ENCODE peak calls at places on chromosomes 2 and 18, in seven cellular contexts. N is H9, Q is IMR-90, W is neuronal stem cell, A is mesenchymal stem cell, T is H1, Z is trophoblast cell. Y is an unnamed sample.

GRCh38 chr2:70922591-70923234 is 13.0 kb upstream of the ATP6V1B1 start:
- DNase-seq in N (peak), Q (no peak), W (no peak), A (no peak), T (no peak), Z (no peak), Y (no peak)

GRCh38 chr2:144430722-144431163 is 89.2 kb downstream of the ZEB2 start:
- DNase-seq in N (no peak), Q (peak), W (no peak), A (peak), T (no peak), Z (no peak), Y (no peak)

GRCh38 chr2:23388292-23388691 is 3.3 kb downstream of the KLHL29 start:
- DNase-seq in N (no peak), Q (no peak), W (no peak), A (no peak), T (no peak), Z (no peak), Y (no peak)

GRCh38 chr2:224085246-224085645 is 46.2 kb upstream of the SERPINE2 start:
- DNase-seq in N (no peak), Q (peak), W (no peak), A (peak), T (no peak), Z (no peak), Y (no peak)

GRCh38 chr18:10927980-10928605 is 221.3 kb downstream of the PIEZO2 start:
- DNase-seq in N (no peak), Q (peak), W (no peak), A (peak), T (no peak), Z (no peak), Y (no peak)

GRCh38 chr2:65465124-65465523 is 32.7 kb upstream of the SPRED2 start:
- DNase-seq in N (no peak), Q (no peak), W (no peak), A (no peak), T (no peak), Z (peak), Y (no peak)

GRCh38 chr18:1648715-1649114 is 744.0 kb downstream of the ADCYAP1 start:
- DNase-seq in N (no peak), Q (no peak), W (no peak), A (no peak), T (no peak), Z (no peak), Y (no peak)

GRCh38 chr2:150938586-150938985 is 323.1 kb downstream of the RBM43 start:
- DNase-seq in N (no peak), Q (peak), W (no peak), A (no peak), T (no peak), Z (no peak), Y (no peak)

GRCh38 chr18:32480581-32480980 is 9.9 kb upstream of the GAREM1 start:
- DNase-seq in N (no peak), Q (peak), W (no peak), A (peak), T (no peak), Z (no peak), Y (no peak)

GRCh38 chr2:119349289-119349688 is 17.3 kb downstream of the C2orf76 start:
- DNase-seq in N (no peak), Q (no peak), W (no peak), A (no peak), T (no peak), Z (no peak), Y (no peak)

DNA sequence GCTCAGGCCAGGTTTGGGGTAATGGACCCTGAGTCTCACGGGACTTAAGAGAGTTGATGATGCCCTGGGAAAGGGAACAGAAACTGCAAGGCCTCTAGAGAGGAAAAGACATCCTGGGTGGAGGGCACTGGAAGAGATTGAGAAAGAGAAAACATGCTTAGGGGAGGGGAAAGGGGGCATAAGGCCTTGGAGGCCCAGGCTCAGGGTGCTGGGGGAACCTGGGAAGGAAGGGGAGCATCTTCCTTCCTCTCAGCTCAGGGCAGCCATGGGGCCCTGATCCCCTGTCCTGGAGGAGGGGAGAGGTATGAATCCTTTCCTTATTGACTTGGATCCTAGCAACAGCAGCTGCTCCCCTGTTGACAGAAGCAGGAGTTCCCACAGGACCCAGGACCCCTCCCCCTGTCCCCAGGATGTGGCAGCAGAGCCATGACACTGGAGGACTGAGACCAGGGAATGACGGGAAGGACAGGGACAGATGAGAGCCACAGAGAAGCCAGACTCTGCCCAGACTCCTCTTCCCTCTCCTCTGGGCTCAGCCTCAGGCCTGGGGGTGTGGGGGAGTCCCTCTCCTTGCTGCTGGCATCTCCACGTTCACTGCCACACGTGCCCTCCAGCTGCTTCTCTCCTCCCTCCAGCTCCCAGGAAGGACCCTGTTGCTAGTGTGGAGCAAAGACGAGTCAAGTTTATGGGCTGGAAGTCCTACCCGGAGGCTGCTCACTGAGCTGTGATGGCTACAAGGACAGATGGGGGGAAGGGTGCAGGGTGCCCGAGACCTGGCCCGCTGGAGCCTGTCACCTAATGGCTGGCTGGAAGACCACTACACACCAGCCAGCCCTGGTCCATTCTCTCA is 834 bp downstream of the GPBAR1 start:
- DNase-seq in N (no peak), Q (no peak), W (no peak), A (peak), T (no peak), Z (no peak), Y (peak)
- H3K27ac ChIP-seq in N (no peak), Q (no peak), W (no peak), A (no peak), T (no peak), Z (no peak), Y (no peak)

GRCh38 chr2:234550056-234550455 is 53.2 kb upstream of the ARL4C start:
- DNase-seq in N (no peak), Q (no peak), W (no peak), A (no peak), T (no peak), Z (no peak), Y (no peak)
- H3K23ac ChIP-seq in N (no peak), Q (no peak), W (no peak), A (no peak), T (no peak), Z (no peak), Y (no peak)

DNA sequence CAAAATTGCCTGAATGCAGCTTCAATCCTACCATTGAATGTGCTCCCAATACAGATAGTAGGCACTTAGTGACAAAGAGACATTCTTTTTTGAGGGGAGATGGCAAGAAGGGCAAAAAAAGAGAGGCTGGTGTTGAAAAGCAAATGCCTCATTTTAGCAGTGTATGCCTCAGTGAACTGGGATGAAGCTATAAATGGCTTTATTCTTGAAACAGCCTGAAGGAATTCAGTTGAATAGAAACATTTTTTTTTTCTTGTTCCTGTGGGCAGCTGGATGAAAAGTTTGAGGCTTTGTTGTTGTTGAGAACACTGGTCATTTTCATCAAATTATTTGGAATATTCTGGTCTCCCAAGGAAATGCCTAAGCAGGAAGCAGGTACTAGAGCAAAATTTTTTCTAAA is 228.9 kb downstream of the RNF144A start:
- DNase-seq in N (no peak), Q (no peak), W (no peak), A (no peak), T (no peak), Z (no peak), Y (no peak)
- H2BK5ac ChIP-seq in N (no peak), Q (no peak), W (no peak), A (no peak), T (no peak), Z (no peak), Y (no peak)

GRCh38 chr18:44537521-44537920 is 143.2 kb upstream of the SETBP1 start:
- DNase-seq in N (no peak), Q (peak), W (no peak), A (peak), T (no peak), Z (peak), Y (peak)
- H3K27ac ChIP-seq in N (no peak), Q (no peak), W (no peak), A (peak), T (no peak), Z (peak), Y (no peak)

GRCh38 chr2:172040311-172040710 is 40.6 kb downstream of the METAP1D start:
- DNase-seq in N (no peak), Q (no peak), W (no peak), A (no peak), T (no peak), Z (no peak), Y (no peak)
- H3K23ac ChIP-seq in N (no peak), Q (no peak), W (no peak), A (no peak), T (no peak), Z (no peak), Y (no peak)

GRCh38 chr2:109322111-109322510 is 193.1 kb downstream of the SH3RF3 start:
- DNase-seq in N (no peak), Q (peak), W (no peak), A (peak), T (no peak), Z (no peak), Y (no peak)
- H2BK5ac ChIP-seq in N (no peak), Q (peak), W (no peak), A (no peak), T (no peak), Z (no peak), Y (no peak)

Y was measured in mesendoderm.